ENCODE peak calls at places on chromosomes 7 and 10, in four cellular contexts. G is H1, X is HCT116, J is K562. K is an unnamed sample.

GRCh38 chr7:5229451-5230271 is 39.6 kb downstream of the WIPI2 start:
- DNase-seq in G (no peak), X (no peak), J (no peak), K (no peak)

GRCh38 chr7:101237206-101238067 is at the start of gene CLDN15:
- DNase-seq in G (no peak), X (no peak), J (no peak), K (peak; percentile 66)

GRCh38 chr10:5525581-5526271 is 965 bp downstream of the CALML3 start:
- DNase-seq in G (no peak), X (no peak), J (no peak), K (no peak)

GRCh38 chr10:3312403-3312802 is 139.8 kb upstream of the PITRM1 start:
- DNase-seq in G (no peak), X (no peak), J (no peak), K (no peak)

GRCh38 chr7:157760004-157760730 is 423.4 kb downstream of the DNAJB6 start:
- DNase-seq in G (no peak), X (peak; percentile 6), J (no peak), K (no peak)

GRCh38 chr10:48778193-48778857 is 93.7 kb downstream of the WDFY4 start:
- DNase-seq in G (no peak), X (no peak), J (no peak), K (no peak)

GRCh38 chr10:66752714-66753113 is 173.1 kb upstream of the LRRTM3 start:
- DNase-seq in G (no peak), X (no peak), J (no peak), K (no peak)

GRCh38 chr10:126147866-126148578 is 240.3 kb downstream of the ADAM12 start:
- DNase-seq in G (no peak), X (no peak), J (no peak), K (no peak)

GRCh38 chr10:47406870-47407648 is 23.0 kb upstream of the ZNF488 start:
- DNase-seq in G (peak; percentile 33), X (peak; percentile 96), J (peak; percentile 82), K (peak; percentile 80)

GRCh38 chr7:116426428-116427156 is 72.9 kb upstream of the CAV2 start:
- DNase-seq in G (no peak), X (peak; percentile 93), J (no peak), K (no peak)
- TF ChIP-seq FOSL1 in G (no peak), X (peak; percentile 97), J (peak; percentile 99), K (no peak)

DNA sequence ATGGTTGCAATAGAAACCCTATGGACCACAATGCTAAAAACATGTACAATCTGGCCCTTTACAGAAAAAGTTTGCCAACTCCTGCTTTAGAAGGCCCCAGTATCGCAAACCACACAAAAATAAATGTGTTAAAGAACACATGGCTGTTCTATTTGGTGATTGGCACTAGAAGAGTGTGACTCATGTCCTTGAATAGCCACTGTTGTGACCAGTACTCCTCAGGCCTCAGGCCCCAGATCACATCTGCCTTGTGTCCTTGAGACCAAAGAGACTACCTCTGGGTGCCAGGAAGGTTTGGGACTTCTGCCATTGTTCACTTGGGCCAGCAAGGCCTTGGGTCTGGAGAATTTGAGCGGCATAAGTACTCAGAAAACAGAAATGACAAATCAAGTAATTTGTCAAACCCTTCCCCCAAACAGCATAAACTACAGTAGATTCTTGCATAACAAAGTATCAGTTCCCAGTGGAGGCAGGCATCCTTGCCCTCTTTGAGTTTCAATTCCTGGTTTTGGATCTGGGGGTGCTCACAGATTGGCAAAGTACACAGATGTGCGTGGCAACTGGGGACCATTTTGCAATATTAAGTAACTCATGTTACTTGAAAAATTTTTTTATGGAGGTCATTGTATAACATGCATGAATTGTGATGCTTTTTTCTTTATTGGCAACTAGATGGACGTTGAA is 50.2 kb downstream of the MTURN start:
- DNase-seq in G (no peak), X (no peak), J (no peak), K (no peak)
- TF ChIP-seq FOSL1 in G (no peak), X (no peak), J (no peak), K (no peak)

GRCh38 chr10:28250782-28251181 is 52.1 kb downstream of the MPP7 start:
- DNase-seq in G (no peak), X (no peak), J (peak; percentile 8), K (peak; percentile 29)
- TF ChIP-seq FOSL1 in G (no peak), X (no peak), J (no peak), K (no peak)

GRCh38 chr7:15725036-15725435 is 38.6 kb upstream of the MEOX2 start:
- DNase-seq in G (no peak), X (no peak), J (no peak), K (no peak)
- TF ChIP-seq FOSL1 in G (no peak), X (no peak), J (no peak), K (no peak)

DNA sequence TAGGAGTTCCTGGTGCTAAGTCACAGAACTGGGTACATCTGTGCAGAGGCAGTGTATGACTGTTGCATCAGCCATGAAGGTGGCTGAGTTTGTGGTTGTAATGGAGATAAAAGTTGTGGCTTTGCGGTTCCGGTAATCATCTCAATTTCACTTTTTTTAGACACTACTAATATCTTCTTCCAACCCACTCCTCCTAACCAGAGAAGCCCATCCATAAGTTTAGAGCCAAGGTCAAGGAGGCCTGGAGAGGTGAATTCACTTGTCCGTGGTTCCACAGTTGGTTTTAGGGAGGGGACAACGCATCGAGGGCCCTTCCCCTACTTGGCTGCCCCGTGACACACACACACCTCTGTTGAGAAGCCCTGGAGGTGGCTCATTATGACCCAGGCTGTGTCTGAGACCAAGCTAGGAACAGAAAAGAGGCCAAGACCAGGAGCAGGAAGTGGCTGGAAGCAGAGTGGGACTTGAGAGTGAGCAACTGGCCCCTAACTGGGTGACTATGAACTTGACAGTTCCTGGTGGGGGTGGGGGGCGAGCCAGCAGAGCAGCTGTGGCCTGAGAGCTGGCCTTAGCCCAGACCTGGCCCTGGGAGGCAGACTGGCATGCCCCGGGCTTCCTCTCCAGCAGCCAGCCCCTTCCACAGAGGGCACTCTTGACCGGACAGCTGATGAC is 66.8 kb upstream of the COL13A1 start:
- DNase-seq in G (no peak), X (no peak), J (no peak), K (no peak)
- TF ChIP-seq FOSL1 in G (no peak), X (no peak), J (peak; percentile 61), K (no peak)

GRCh38 chr7:14096159-14096558 is 106.7 kb upstream of the ETV1 start:
- DNase-seq in G (no peak), X (no peak), J (no peak), K (no peak)

GRCh38 chr7:14092376-14092775 is 102.9 kb upstream of the ETV1 start:
- DNase-seq in G (no peak), X (no peak), J (no peak), K (no peak)

DNA sequence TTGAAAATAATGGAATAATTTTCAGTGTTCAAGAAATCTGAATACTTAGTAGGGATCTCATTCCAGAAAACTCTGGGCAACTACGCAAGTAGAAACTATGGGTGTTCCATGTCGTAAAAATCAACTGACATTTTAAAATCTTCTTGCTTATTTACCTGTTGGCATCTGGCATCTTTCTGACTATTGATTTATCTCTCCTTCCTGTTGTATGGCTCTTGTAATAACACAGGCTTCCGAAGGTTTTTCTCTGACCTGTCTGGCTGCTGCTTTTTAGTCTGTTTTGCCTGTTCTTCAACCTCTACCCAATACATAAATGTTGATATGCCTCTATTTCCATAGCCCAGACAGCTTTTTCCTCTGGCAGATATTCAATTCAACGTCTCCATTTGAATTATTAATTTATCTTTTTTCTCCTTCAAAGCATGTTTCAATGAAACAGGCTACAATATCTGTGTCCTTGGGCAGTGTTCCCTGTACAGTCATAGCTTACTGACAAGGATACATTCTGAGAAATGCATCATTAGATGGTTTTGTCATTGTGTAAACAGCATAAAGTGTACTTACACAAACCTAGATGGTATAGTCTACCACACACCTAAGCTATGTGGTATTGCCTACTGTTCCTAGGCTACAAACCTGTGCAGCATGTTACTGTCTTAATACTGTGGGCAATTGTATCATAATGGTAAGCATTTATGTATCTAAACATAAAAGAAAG is 105.9 kb upstream of the ETV1 start:
- DNase-seq in G (no peak), X (no peak), J (no peak), K (no peak)
- TF ChIP-seq FOSL1 in G (no peak), X (no peak), J (no peak), K (no peak)

DNA sequence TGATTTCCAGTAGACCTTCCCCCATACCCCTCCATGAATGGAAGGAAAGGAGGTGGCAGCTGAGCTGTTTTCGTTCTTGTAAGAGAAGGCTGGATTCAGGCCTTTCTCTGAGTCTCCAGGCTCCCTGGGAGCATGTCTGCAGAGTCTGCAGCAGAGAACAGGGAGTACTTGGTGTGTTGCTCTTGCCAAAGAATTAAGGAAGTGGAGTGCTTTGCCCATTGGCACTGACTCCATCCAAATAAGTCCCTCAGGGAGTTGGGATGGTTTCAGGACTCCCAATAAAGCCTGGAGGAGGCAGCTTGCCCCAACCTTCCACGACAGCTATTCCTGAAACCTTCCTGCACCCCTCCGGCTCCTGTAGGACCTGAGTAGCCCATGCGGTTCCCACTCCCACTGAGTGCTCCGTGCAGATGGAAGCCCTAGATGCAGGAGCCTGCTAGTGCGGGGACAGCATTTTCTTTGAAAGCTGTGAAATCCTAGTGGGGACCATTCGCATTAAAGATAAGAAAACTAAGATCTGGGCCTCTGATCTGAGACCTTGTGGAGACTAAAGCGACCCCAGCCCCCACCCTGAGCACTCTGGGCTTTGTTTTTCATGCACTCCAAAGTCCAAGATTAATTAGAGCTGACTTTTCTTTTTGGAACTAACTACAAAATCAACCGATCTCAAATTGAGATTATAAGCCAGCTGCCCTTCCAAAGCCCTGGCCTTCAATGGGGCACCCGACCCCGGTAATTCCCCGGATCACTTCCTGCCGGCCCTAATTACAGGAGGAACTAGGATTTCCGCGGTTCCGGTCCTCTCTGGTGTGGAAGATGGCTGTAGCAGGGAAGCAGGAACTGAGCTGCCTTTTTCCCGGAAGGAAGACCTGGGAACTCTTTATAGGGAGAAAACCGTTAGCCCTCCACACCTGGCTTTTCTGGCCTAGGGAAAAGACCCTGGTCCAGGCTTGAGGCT is 110.1 kb downstream of the COL13A1 start:
- DNase-seq in G (no peak), X (no peak), J (no peak), K (no peak)
- TF ChIP-seq FOSL1 in G (no peak), X (no peak), J (no peak), K (no peak)